ENCODE peak calls at places on chromosomes 7 and 10, in six cellular contexts. N is ACHN; S is uterus; W is cardiac fibroblast; B is AG09309; E is activated CD8-positive, alpha-beta T cell treated with anti-CD3 and anti-CD28 coated beads, Interleukin-2, amount 10 ng/mL, durations not matched to agents 7 days and 5 days. M is an unnamed sample.

GRCh38 chr10:125679436-125679835 is 3.5 kb downstream of the TEX36 start:
- DNase-seq in S (no peak), W (no peak), E (no peak), B (no peak), N (no peak), M (no peak)

GRCh38 chr10:62095341-62096071 is 173.1 kb downstream of the RTKN2 start:
- DNase-seq in B (peak), W (peak), N (peak), E (no peak), S (no peak), M (no peak)

GRCh38 chr7:83457022-83457892 is 191.7 kb downstream of the SEMA3E start:
- DNase-seq in B (no peak), W (peak), E (no peak), N (no peak), S (no peak), M (no peak)

GRCh38 chr7:2931034-2931415 is 86.9 kb upstream of the GNA12 start:
- DNase-seq in W (no peak), N (no peak), E (no peak), S (no peak), B (no peak), M (no peak)

GRCh38 chr7:76037310-76037709 is 10.5 kb downstream of the STYXL1 start:
- DNase-seq in E (no peak), B (peak), S (no peak), W (peak), N (no peak), M (no peak)

GRCh38 chr7:145848691-145849090 is 267.9 kb upstream of the CNTNAP2 start:
- DNase-seq in S (no peak), B (no peak), E (no peak), N (peak), W (peak), M (no peak)

GRCh38 chr10:75402486-75403143 is 1.1 kb upstream of the ZNF503 start:
- DNase-seq in N (peak), W (no peak), E (no peak), S (peak), B (no peak), M (no peak)

GRCh38 chr10:49242604-49243003 is 54.4 kb upstream of the TMEM273 start:
- DNase-seq in E (no peak), W (no peak), B (no peak), N (no peak), S (no peak), M (no peak)

GRCh38 chr7:1990001-1990670 is 242.6 kb downstream of the MAD1L1 start:
- DNase-seq in B (no peak), N (no peak), S (no peak), W (no peak), E (no peak), M (no peak)

GRCh38 chr10:52280051-52280450 is 34.0 kb upstream of the DKK1 start:
- DNase-seq in W (peak), N (no peak), B (no peak), S (no peak), E (no peak), M (no peak)

GRCh38 chr10:87660484-87661133 is 931 bp downstream of the PAPSS2 start:
- DNase-seq in E (no peak), W (peak), B (peak), N (peak), S (peak), M (no peak)

GRCh38 chr10:71975087-71975890 is 11.1 kb downstream of the CHST3 start:
- DNase-seq in W (no peak), B (no peak), N (peak), E (no peak), S (no peak), M (no peak)

GRCh38 chr7:129607471-129608120 is 3.9 kb upstream of the NRF1 start:
- DNase-seq in S (no peak), E (peak), B (no peak), W (peak), N (peak), M (no peak)

GRCh38 chr10:122565766-122566206 is 5.2 kb downstream of the DMBT1 start:
- DNase-seq in S (peak), W (peak), B (peak), N (peak), E (peak), M (peak)

GRCh38 chr10:44278669-44279337 is 106.1 kb downstream of the CXCL12 start:
- DNase-seq in W (peak), S (no peak), N (no peak), B (no peak), E (no peak), M (no peak)

GRCh38 chr10:120571256-120571655 is 114.2 kb downstream of the PLPP4 start:
- DNase-seq in S (no peak), E (no peak), N (no peak), B (no peak), W (no peak), M (no peak)

GRCh38 chr7:30472771-30473392 is 5.7 kb downstream of the NOD1 start:
- DNase-seq in N (no peak), E (no peak), B (peak), W (peak), S (no peak), M (no peak)

GRCh38 chr10:58348571-58349033 is 13.8 kb downstream of the UBE2D1 start:
- DNase-seq in N (no peak), E (no peak), S (no peak), W (no peak), B (no peak), M (no peak)

GRCh38 chr10:26881600-26882331 is 21.0 kb upstream of the ABI1 start:
- DNase-seq in B (peak), S (no peak), N (peak), E (no peak), W (peak), M (peak)

GRCh38 chr10:121668336-121669009 is 70.2 kb upstream of the FGFR2 start:
- DNase-seq in E (no peak), W (no peak), N (no peak), S (peak), B (no peak), M (peak)

GRCh38 chr7:66921918-66922486 is 977 bp downstream of the TMEM248 start:
- DNase-seq in S (no peak), B (no peak), W (no peak), E (peak), N (peak), M (no peak)

GRCh38 chr7:150631084-150631824 is 931 bp downstream of the GIMAP6 start:
- DNase-seq in B (no peak), W (no peak), S (peak), N (no peak), E (peak), M (no peak)

GRCh38 chr7:101650579-101651081 is 21.5 kb upstream of the MYL10 start:
- DNase-seq in E (no peak), N (peak), B (no peak), S (no peak), W (no peak), M (no peak)

GRCh38 chr7:133253522-133253882 is 624 bp downstream of the EXOC4 start:
- DNase-seq in N (peak), S (no peak), W (peak), B (no peak), E (peak), M (peak)

GRCh38 chr10:43691503-43691902 is 42.8 kb upstream of the ZNF32 start:
- DNase-seq in B (no peak), W (peak), E (no peak), N (no peak), S (no peak), M (peak)

GRCh38 chr10:87706731-87707130 is 47.1 kb downstream of the PAPSS2 start:
- DNase-seq in N (no peak), S (no peak), E (no peak), W (no peak), B (no peak), M (no peak)

GRCh38 chr7:265998-266850 is 23.7 kb upstream of the FOXL3 start:
- DNase-seq in S (no peak), W (no peak), N (no peak), E (no peak), B (no peak), M (no peak)

GRCh38 chr7:114703677-114704076 is 218.2 kb upstream of the MDFIC start:
- DNase-seq in S (no peak), N (no peak), W (peak), B (no peak), E (no peak), M (no peak)

GRCh38 chr7:36048141-36048901 is 104.7 kb upstream of the EEPD1 start:
- DNase-seq in N (no peak), S (peak), E (no peak), W (peak), B (peak), M (no peak)

GRCh38 chr7:22665816-22666375 is 61.1 kb upstream of the IL6 start:
- DNase-seq in N (no peak), W (no peak), E (peak), B (no peak), S (no peak), M (no peak)

GRCh38 chr10:75939541-75939940 is 508.1 kb downstream of the LRMDA start:
- DNase-seq in N (no peak), E (no peak), B (no peak), W (no peak), S (no peak), M (no peak)

GRCh38 chr7:46854958-46855473 is 726.9 kb downstream of the TNS3 start:
- DNase-seq in W (peak), S (no peak), N (no peak), B (peak), E (no peak), M (peak)

GRCh38 chr10:4034907-4035581 is 250.0 kb upstream of the KLF6 start:
- DNase-seq in N (peak), S (no peak), B (no peak), W (peak), E (peak), M (no peak)

M was measured in cerebellum.